ENCODE peak calls at places on chromosomes 4 and X, in eight cellular contexts. O is fibroblast of lung, F is tibial nerve, U is lower lobe of right lung, K is pancreas, G is lung, Z is mammary epithelial cell, X is tibial artery. Y is an unnamed sample.

GRCh38 chr4:122788935-122789334 is 37.7 kb upstream of the FGF2 start:
- DNase-seq in X (no peak), G (no peak), F (no peak), K (no peak), O (no peak), U (no peak), Z (no peak), Y (no peak)

GRCh38 chr4:111773858-111774257 is 371.4 kb upstream of the FAM241A start:
- DNase-seq in F (no peak), X (no peak), O (no peak), K (no peak), Z (no peak), G (peak; percentile 67), U (peak; percentile 53), Y (no peak)

GRCh38 chr4:47038263-47038662 is 6.9 kb downstream of the GABRB1 start:
- DNase-seq in G (no peak), Z (no peak), X (no peak), F (no peak), U (no peak), O (no peak), K (no peak), Y (no peak)

GRCh38 chr4:125331116-125331515 is 16.4 kb downstream of the FAT4 start:
- DNase-seq in X (no peak), G (no peak), F (no peak), Z (no peak), U (no peak), K (no peak), O (no peak), Y (no peak)

GRCh38 chrX:120462370-120462769 is 6.7 kb downstream of the LAMP2 start:
- DNase-seq in K (no peak), Z (no peak), G (no peak), O (no peak), F (no peak), U (no peak), X (no peak), Y (no peak)

GRCh38 chr4:78652282-78652876 is 100.8 kb downstream of the ANXA3 start:
- DNase-seq in O (peak; percentile 33), U (no peak), F (peak; percentile 33), Z (no peak), G (no peak), K (no peak), X (no peak), Y (no peak)

GRCh38 chr4:103754844-103755243 is 35.1 kb upstream of the TACR3 start:
- DNase-seq in K (peak; percentile 61), O (no peak), F (no peak), X (no peak), G (no peak), Z (peak; percentile 64), U (no peak), Y (no peak)

GRCh38 chr4:175514174-175514573 is 297.9 kb downstream of the GPM6A start:
- DNase-seq in U (no peak), Z (no peak), F (no peak), O (no peak), G (no peak), X (no peak), K (no peak), Y (no peak)

GRCh38 chr4:36716874-36717273 is 435.5 kb downstream of the DTHD1 start:
- DNase-seq in G (no peak), U (no peak), O (no peak), X (no peak), K (no peak), Z (peak; percentile 0), F (no peak), Y (no peak)

GRCh38 chr4:113026556-113026955 is 22.9 kb upstream of the ANK2 start:
- DNase-seq in G (no peak), K (no peak), U (no peak), O (no peak), F (no peak), X (no peak), Z (peak; percentile 29), Y (no peak)

GRCh38 chr4:114132199-114132598 is 152.8 kb upstream of the ARSJ start:
- DNase-seq in F (no peak), K (no peak), G (no peak), X (no peak), O (no peak), Z (no peak), U (no peak), Y (no peak)

GRCh38 chr4:3655485-3656429 is 110.4 kb upstream of the ADRA2C start:
- DNase-seq in O (no peak), K (no peak), U (no peak), G (no peak), F (no peak), Z (no peak), X (no peak), Y (no peak)

GRCh38 chr4:111028829-111029228 is 406.0 kb upstream of the PITX2 start:
- DNase-seq in O (no peak), X (no peak), F (no peak), U (no peak), Z (no peak), K (no peak), G (no peak), Y (no peak)

GRCh38 chr4:108877821-108878220 is 115.0 kb upstream of the ETNPPL start:
- DNase-seq in O (no peak), U (no peak), K (no peak), X (no peak), G (no peak), Z (no peak), F (no peak), Y (no peak)

GRCh38 chr4:3037957-3038451 is 36.3 kb downstream of the HTT-AS start:
- DNase-seq in O (no peak), Z (no peak), G (no peak), K (no peak), X (peak; percentile 50), U (peak; percentile 18), F (no peak), Y (no peak)

GRCh38 chrX:65671286-65671685 is 3.8 kb downstream of the MSN start:
- DNase-seq in Z (no peak), O (no peak), G (peak; percentile 66), U (no peak), K (no peak), X (no peak), F (no peak), Y (no peak)

GRCh38 chrX:65673857-65674350 is 6.5 kb downstream of the MSN start:
- DNase-seq in F (no peak), O (peak; percentile 67), G (no peak), X (no peak), U (no peak), Z (no peak), K (no peak), Y (no peak)

GRCh38 chrX:65668362-65669310 is 1.2 kb downstream of the MSN start:
- DNase-seq in F (peak; percentile 32), U (peak; percentile 73), G (peak; percentile 71), K (peak; percentile 14), O (peak; percentile 86), X (peak; percentile 75), Z (peak; percentile 78), Y (peak; percentile 42)

GRCh38 chrX:65674351-65674893 is 7.0 kb downstream of the MSN start:
- DNase-seq in F (no peak), U (no peak), O (no peak), K (no peak), X (no peak), Z (peak; percentile 29), G (no peak), Y (no peak)

GRCh38 chrX:65671966-65672365 is 4.5 kb downstream of the MSN start:
- DNase-seq in U (no peak), Z (no peak), G (no peak), F (no peak), K (no peak), X (no peak), O (no peak), Y (no peak)
- H3K4me3 ChIP-seq in U (peak overlapping the region; percentile 77), Z (no peak overlapping the region), G (no peak overlapping the region), F (no peak overlapping the region), K (no peak overlapping the region), X (peak overlapping the region; percentile 82), O (no peak overlapping the region), Y (no peak overlapping the region)

DNA sequence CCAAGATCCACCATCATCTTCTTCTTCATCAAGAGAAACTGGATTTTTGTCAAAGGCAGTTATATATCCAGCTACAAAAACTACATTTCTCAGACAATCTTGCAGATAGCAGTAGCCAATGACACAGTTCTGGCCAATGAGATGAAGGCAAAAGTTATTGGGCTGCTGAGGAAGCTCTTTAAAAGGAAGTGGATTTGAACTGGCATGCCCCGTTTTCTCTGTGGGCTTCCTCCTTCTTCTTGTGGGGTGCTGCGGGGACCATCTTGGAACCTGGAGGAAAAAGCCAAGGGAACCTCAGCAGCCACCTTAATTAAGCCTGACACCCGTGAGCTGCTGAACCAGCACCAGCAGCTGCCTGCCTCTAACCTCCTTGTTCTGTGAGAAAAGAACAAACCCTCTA is 4.8 kb downstream of the SMIM43 start:
- DNase-seq in Z (no peak), F (no peak), K (no peak), X (no peak), O (no peak), G (no peak), U (no peak), Y (no peak)
- H3K27me3 ChIP-seq in Z (peaks cover 2% of the 10 kb centered on the region), F (no peaks in the 10 kb centered on the region), K (no peaks in the 10 kb centered on the region), X (peaks cover 20% of the 10 kb centered on the region), O (no peaks in the 10 kb centered on the region), G (peaks cover 3% of the 10 kb centered on the region), U (peaks cover 16% of the 10 kb centered on the region), Y (peaks cover 18% of the 10 kb centered on the region)

DNA sequence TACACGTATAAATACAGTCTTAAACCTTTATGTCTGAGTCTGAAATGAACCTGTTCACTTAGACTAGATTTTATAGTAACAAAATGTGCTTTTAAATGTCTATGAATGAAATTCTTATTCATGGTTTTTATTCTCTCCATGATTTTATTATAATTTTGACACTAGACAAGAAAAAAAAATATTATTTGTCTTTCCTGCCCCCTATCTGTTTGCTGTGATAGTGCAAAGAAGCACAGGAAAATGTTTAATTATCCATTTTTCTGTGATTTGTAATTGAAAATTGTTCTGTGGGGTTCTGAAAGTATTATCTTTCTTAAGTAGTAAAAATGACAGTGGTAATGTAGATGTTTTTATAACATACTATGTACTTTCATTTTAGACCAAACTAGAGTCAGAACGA is 52.0 kb downstream of the INTS6L start:
- DNase-seq in F (no peak), O (peak; percentile 9), X (no peak), K (no peak), U (no peak), G (no peak), Z (no peak), Y (no peak)
- TF ChIP-seq CTCF in F (peak; percentile 26), O (no peak), X (peak; percentile 15), K (peak; percentile 8), U (peak; percentile 21), G (no peak), Z (peak; percentile 47), Y (peak; percentile 49)

DNA sequence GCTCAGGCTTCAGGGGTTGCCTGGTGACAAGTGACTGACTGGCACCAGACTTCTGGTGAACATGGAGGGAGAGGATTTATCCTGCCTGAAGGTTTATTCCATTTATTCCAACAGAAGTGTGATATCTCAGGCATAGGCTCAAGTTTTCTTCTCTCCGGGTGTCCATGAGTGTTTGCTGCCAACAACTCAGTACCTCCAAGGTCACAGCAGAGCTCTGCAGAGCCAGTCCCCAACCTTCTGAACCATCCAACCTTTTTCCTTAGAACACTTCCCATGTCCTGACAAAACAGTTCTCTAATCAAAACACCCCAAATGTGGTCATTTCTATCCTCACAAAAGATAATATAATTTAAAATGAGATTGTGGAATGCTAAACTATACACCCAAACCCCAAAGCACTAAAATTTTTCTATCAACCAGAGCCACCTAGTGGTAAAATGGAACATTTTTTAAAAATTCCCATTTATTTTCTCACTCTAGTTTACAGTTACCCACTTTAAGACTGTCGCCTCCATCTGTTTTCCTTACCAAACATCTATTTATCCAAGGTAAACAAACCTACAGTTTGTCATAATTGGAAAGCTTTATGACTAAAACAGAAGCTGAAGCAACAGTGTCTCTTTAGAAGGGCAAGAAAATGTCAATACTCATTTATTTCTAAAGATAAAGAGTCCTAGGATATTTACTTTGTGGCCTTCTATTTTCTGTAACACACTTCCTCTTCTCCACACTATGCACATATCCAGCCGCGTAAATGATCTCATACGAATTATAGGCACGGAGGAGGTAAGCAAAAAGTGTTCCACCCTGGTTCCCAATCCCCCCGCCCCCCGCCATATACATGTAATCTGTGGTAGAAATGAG is 39.5 kb downstream of the TMEM154 start:
- DNase-seq in G (no peak), X (no peak), O (peak; percentile 51), Z (no peak), K (peak; percentile 19), F (no peak), U (no peak), Y (no peak)
- H3K4me3 ChIP-seq in G (no peak overlapping the region), X (no peak overlapping the region), O (no peak overlapping the region), Z (no peak overlapping the region), K (no peak overlapping the region), F (no peak overlapping the region), U (no peak overlapping the region), Y (no peak overlapping the region)